ENCODE peak calls at places on chromosomes 6 and 20, in six cellular contexts. H is RWPE1, W is GM12865, N is DMS153, I is T-helper 2 cell, U is NCI-H2081. Z is an unnamed sample.

GRCh38 chr20:37979021-37979985 is 54.0 kb downstream of the TTI1 start:
- DNase-seq in H (no peak), W (no peak), U (no peak), I (no peak), N (no peak), Z (no peak)

GRCh38 chr6:42661540-42662153 is 60.8 kb downstream of the PRPH2 start:
- DNase-seq in N (peak; percentile 34), H (peak; percentile 59), W (peak; percentile 81), U (peak; percentile 73), I (peak; percentile 75), Z (peak; percentile 70)

GRCh38 chr6:124961784-124962611 is at the start of gene RNF217:
- DNase-seq in H (peak; percentile 44), U (peak; percentile 16), N (peak; percentile 30), W (no peak), I (no peak), Z (peak; percentile 88)

GRCh38 chr20:4726710-4727391 is 5.1 kb downstream of the PRND start:
- DNase-seq in I (no peak), W (peak; percentile 60), U (no peak), N (no peak), H (peak; percentile 37), Z (no peak)

GRCh38 chr20:39398656-39399055 is 436.5 kb downstream of the DHX35 start:
- DNase-seq in W (peak; percentile 7), H (no peak), N (no peak), I (no peak), U (no peak), Z (no peak)

GRCh38 chr6:7726416-7727149 is 684 bp downstream of the BMP6 start:
- DNase-seq in N (no peak), H (no peak), U (peak; percentile 21), W (peak; percentile 15), I (no peak), Z (no peak)

GRCh38 chr6:20279608-20280287 is 67.5 kb upstream of the MBOAT1 start:
- DNase-seq in N (no peak), W (no peak), U (no peak), H (peak; percentile 48), I (no peak), Z (no peak)

GRCh38 chr6:123676793-123677192 is 40.0 kb upstream of the TRDN start:
- DNase-seq in H (no peak), N (no peak), I (no peak), W (no peak), U (no peak), Z (no peak)

GRCh38 chr20:15475483-15475882 is 1097.8 kb downstream of the KIF16B start:
- DNase-seq in H (peak; percentile 50), I (no peak), W (peak; percentile 53), N (peak; percentile 84), U (peak; percentile 52), Z (peak; percentile 78)

GRCh38 chr6:108083349-108083748 is 8.8 kb upstream of the OSTM1 start:
- DNase-seq in H (no peak), N (no peak), W (no peak), I (no peak), U (no peak), Z (no peak)

GRCh38 chr20:23242556-23243180 is 107.9 kb upstream of the NXT1 start:
- DNase-seq in H (no peak), W (no peak), I (no peak), N (no peak), U (peak; percentile 31), Z (no peak)

GRCh38 chr6:45555981-45556771 is 178.4 kb upstream of the SUPT3H start:
- DNase-seq in H (no peak), I (no peak), U (no peak), N (no peak), W (no peak), Z (no peak)

GRCh38 chr6:142474446-142475289 is 172.9 kb downstream of the ADGRG6 start:
- DNase-seq in N (peak; percentile 61), I (no peak), H (peak; percentile 56), W (peak; percentile 50), U (peak; percentile 34), Z (no peak)

GRCh38 chr6:131602913-131603312 is 25.1 kb downstream of the MED23 start:
- DNase-seq in I (no peak), H (peak; percentile 7), W (no peak), N (no peak), U (no peak), Z (no peak)

GRCh38 chr6:113184736-113185135 is 672.4 kb upstream of the MARCKS start:
- DNase-seq in I (no peak), H (no peak), U (no peak), W (no peak), N (no peak), Z (no peak)

GRCh38 chr6:143060806-143061596 is at the start of gene AIG1:
- DNase-seq in I (peak; percentile 55), W (no peak), U (peak; percentile 54), H (peak; percentile 14), N (peak; percentile 53), Z (no peak)

GRCh38 chr6:119313937-119314893 is 35.3 kb downstream of the MAN1A1 start:
- DNase-seq in N (no peak), W (peak; percentile 17), U (no peak), H (no peak), I (no peak), Z (no peak)

GRCh38 chr6:15763827-15764226 is 101.0 kb upstream of the DTNBP1 start:
- DNase-seq in I (no peak), H (no peak), N (no peak), W (no peak), U (no peak), Z (peak; percentile 36)

GRCh38 chr6:127117979-127118504 is 429 bp upstream of the RSPO3 start:
- DNase-seq in U (no peak), N (no peak), W (no peak), I (no peak), H (no peak), Z (peak; percentile 58)

GRCh38 chr6:13454286-13455221 is 32.8 kb downstream of the GFOD1 start:
- DNase-seq in H (no peak), I (peak; percentile 10), N (no peak), W (peak; percentile 57), U (no peak), Z (no peak)

GRCh38 chr6:108755257-108756240 is 92.7 kb upstream of the ARMC2 start:
- DNase-seq in I (no peak), W (peak; percentile 17), H (no peak), N (no peak), U (no peak), Z (no peak)

GRCh38 chr6:90895299-90896164 is 308.7 kb upstream of the MAP3K7 start:
- DNase-seq in H (no peak), U (no peak), N (no peak), W (no peak), I (no peak), Z (no peak)

GRCh38 chr20:47686545-47686944 is 98.7 kb downstream of the SULF2 start:
- DNase-seq in N (no peak), W (no peak), U (no peak), I (no peak), H (no peak), Z (peak; percentile 24)

GRCh38 chr6:90286884-90287488 is 9.7 kb downstream of the BACH2 start:
- DNase-seq in W (peak; percentile 67), U (peak; percentile 33), H (peak; percentile 37), I (peak; percentile 14), N (no peak), Z (no peak)

GRCh38 chr6:123208111-123208510 is 212.1 kb downstream of the CLVS2 start:
- DNase-seq in W (no peak), H (no peak), U (no peak), I (no peak), N (no peak), Z (no peak)

GRCh38 chr20:45752747-45753146 is 30.6 kb downstream of the SPINT4 start:
- DNase-seq in I (no peak), U (no peak), N (no peak), W (peak; percentile 28), H (no peak), Z (no peak)

GRCh38 chr6:74731921-74732320 is 473.9 kb downstream of the COL12A1 start:
- DNase-seq in U (no peak), H (no peak), W (no peak), N (no peak), I (no peak), Z (no peak)

GRCh38 chr20:55054443-55054842 is 579.0 kb downstream of the DOK5 start:
- DNase-seq in H (no peak), I (no peak), U (no peak), W (no peak), N (no peak), Z (no peak)

GRCh38 chr6:13508711-13509705 is 21.6 kb upstream of the GFOD1 start:
- DNase-seq in W (no peak), I (no peak), U (no peak), H (no peak), N (no peak), Z (no peak)

GRCh38 chr20:43388267-43389081 is 69.2 kb upstream of the SRSF6 start:
- DNase-seq in U (no peak), W (no peak), H (no peak), N (no peak), I (no peak), Z (peak; percentile 58)

GRCh38 chr6:50143011-50143719 is 93.4 kb upstream of the DEFB112 start:
- DNase-seq in U (no peak), I (no peak), N (no peak), H (no peak), W (no peak), Z (no peak)

GRCh38 chr20:51345601-51346101 is 196.9 kb downstream of the NFATC2 start:
- DNase-seq in N (no peak), I (no peak), U (no peak), W (no peak), H (peak; percentile 98), Z (peak; percentile 26)

GRCh38 chr20:50270569-50270968 is 79.9 kb downstream of the CEBPB start:
- DNase-seq in U (no peak), H (no peak), N (peak; percentile 41), I (no peak), W (no peak), Z (peak; percentile 89)

GRCh38 chr20:50551288-50551687 is 41.1 kb downstream of the PTPN1 start:
- DNase-seq in U (no peak), N (peak; percentile 34), H (no peak), I (no peak), W (no peak), Z (no peak)

GRCh38 chr6:15516923-15517560 is 145.8 kb downstream of the DTNBP1 start:
- DNase-seq in U (no peak), I (no peak), H (no peak), W (no peak), N (no peak), Z (no peak)

Z was measured in left lung.